ENCODE peak calls at places on chromosome 20, in four cellular contexts. J, V, U and Q are unnamed samples.

GRCh38 chr20:24212494-24212893 is 223.9 kb upstream of the GGTLC1 start:
- DNase-seq in J (no peak), V (no peak), U (no peak), Q (no peak)

GRCh38 chr20:32667030-32667429 is 6.7 kb downstream of the C20orf203 start:
- DNase-seq in J (no peak), V (no peak), U (no peak), Q (no peak)

GRCh38 chr20:37291724-37292126 is 2.3 kb downstream of the MANBAL start:
- DNase-seq in J (no peak), V (no peak), U (no peak), Q (no peak)

GRCh38 chr20:19114410-19114809 is 98.0 kb upstream of the SLC24A3 start:
- DNase-seq in J (no peak), V (no peak), U (peak; percentile 49), Q (no peak)

GRCh38 chr20:60252866-60253265 is 294.6 kb downstream of the CDH26 start:
- DNase-seq in J (no peak), V (no peak), U (no peak), Q (no peak)

GRCh38 chr20:51628533-51629398 is 86.2 kb upstream of the NFATC2 start:
- DNase-seq in J (no peak), V (no peak), U (no peak), Q (no peak)

GRCh38 chr20:266213-266603 is 8.7 kb downstream of the DEFB132 start:
- DNase-seq in J (no peak), V (no peak), U (no peak), Q (no peak)

GRCh38 chr20:2752631-2753455 is 47.6 kb downstream of the CPXM1 start:
- DNase-seq in J (peak; percentile 38), V (no peak), U (peak; percentile 50), Q (no peak)

GRCh38 chr20:8148501-8148900 is 16.4 kb downstream of the PLCB1 start:
- DNase-seq in J (no peak), V (no peak), U (peak; percentile 36), Q (no peak)

GRCh38 chr20:49866051-49866450 is 49.3 kb downstream of the SPATA2 start:
- DNase-seq in J (no peak), V (no peak), U (no peak), Q (no peak)

GRCh38 chr20:44080646-44081267 is 106.2 kb downstream of the JPH2 start:
- DNase-seq in J (peak; percentile 83), V (peak; percentile 66), U (peak; percentile 94), Q (peak; percentile 73)

GRCh38 chr20:46923550-46923949 is 28.9 kb downstream of the EYA2 start:
- DNase-seq in J (no peak), V (no peak), U (no peak), Q (no peak)

GRCh38 chr20:11182715-11183114 is 508.9 kb upstream of the JAG1 start:
- DNase-seq in J (no peak), V (no peak), U (no peak), Q (no peak)

GRCh38 chr20:31811198-31811597 is 8.0 kb upstream of the MYLK2 start:
- DNase-seq in J (no peak), V (no peak), U (no peak), Q (no peak)

GRCh38 chr20:62407221-62407992 is at the start of gene CABLES2:
- DNase-seq in J (peak; percentile 94), V (peak; percentile 94), U (peak; percentile 94), Q (peak; percentile 91)

GRCh38 chr20:57420571-57421257 is 29.5 kb downstream of the RBM38 start:
- DNase-seq in J (no peak), V (no peak), U (no peak), Q (no peak)

GRCh38 chr20:43508604-43509040 is 1.1 kb downstream of the L3MBTL1 start:
- DNase-seq in J (no peak), V (no peak), U (no peak), Q (no peak)

GRCh38 chr20:13638162-13638495 is 603 bp downstream of the TASP1 start:
- DNase-seq in J (peak; percentile 11), V (no peak), U (peak; percentile 34), Q (no peak)

GRCh38 chr20:3068075-3068474 is 3.3 kb upstream of the OXT start:
- DNase-seq in J (no peak), V (no peak), U (no peak), Q (no peak)

GRCh38 chr20:62494980-62495797 is 19.4 kb upstream of the GATA5 start:
- DNase-seq in J (no peak), V (no peak), U (no peak), Q (no peak)

GRCh38 chr20:12180107-12180661 is 262.5 kb downstream of the BTBD3 start:
- DNase-seq in J (no peak), V (no peak), U (no peak), Q (no peak)

GRCh38 chr20:54549523-54550326 is 74.3 kb downstream of the DOK5 start:
- DNase-seq in J (no peak), V (no peak), U (no peak), Q (no peak)

GRCh38 chr20:4985658-4986057 is 15.7 kb downstream of the SLC23A2 start:
- DNase-seq in J (no peak), V (no peak), U (no peak), Q (no peak)

GRCh38 chr20:22974354-22974753 is 60.8 kb upstream of the SSTR4 start:
- DNase-seq in J (peak; percentile 12), V (no peak), U (peak; percentile 48), Q (no peak)

GRCh38 chr20:13205848-13206434 is 15.1 kb upstream of the ISM1 start:
- DNase-seq in J (no peak), V (no peak), U (peak; percentile 52), Q (no peak)

GRCh38 chr20:23234311-23235078 is 116.1 kb upstream of the NXT1 start:
- DNase-seq in J (no peak), V (no peak), U (no peak), Q (no peak)

GRCh38 chr20:34947336-34947735 is 8.3 kb downstream of the GSS start:
- DNase-seq in J (no peak), V (no peak), U (no peak), Q (no peak)

GRCh38 chr20:45883100-45883469 is 2.1 kb downstream of the ZSWIM1 start:
- DNase-seq in J (no peak), V (no peak), U (no peak), Q (no peak)

GRCh38 chr20:45882469-45883099 is 1.6 kb downstream of the ZSWIM1 start:
- DNase-seq in J (no peak), V (no peak), U (no peak), Q (no peak)

GRCh38 chr20:45878076-45878731 is 2.8 kb upstream of the ZSWIM1 start:
- DNase-seq in J (no peak), V (no peak), U (no peak), Q (no peak)

GRCh38 chr20:45886590-45887345 is 654 bp downstream of the SPATA25 start:
- DNase-seq in J (no peak), V (no peak), U (no peak), Q (no peak)

DNA sequence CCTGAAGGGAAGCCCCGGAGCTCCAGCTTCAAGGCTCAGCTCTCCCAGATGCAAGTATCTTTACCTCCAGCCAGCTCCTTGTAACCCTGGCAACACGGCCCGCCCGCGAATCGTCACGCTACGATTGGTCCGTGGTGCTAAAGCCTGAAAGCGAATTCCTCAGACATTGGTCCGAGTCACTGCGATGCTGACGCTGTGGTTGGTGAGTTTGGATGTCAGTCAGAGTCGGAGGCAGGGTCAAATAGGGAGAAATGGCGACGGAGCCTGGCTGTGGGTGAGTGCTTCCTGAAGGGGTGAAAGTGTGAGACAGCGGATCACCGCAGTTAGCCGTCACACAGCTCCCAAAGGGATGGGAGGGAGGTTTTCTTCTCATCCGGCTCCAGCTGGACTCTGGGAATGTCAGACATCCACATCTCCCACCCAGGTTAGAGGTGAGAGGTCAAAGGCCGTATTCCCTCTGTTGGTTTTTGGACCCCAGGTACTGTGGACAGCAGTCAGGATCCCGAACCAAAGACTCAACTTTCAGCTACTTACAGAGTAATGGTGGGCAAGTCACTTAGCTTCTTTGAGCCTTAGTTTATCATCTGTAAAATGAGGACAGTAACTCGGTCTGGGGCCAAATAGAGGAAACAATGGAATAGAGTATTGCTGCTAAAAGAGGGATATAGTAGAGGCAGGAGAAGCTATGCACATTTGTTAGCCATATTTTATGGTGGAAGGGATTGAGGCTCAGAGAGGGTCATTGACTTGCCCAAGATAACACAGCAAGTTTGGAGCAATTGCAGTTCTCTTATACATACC is at the start of gene ZSWIM1:
- DNase-seq in J (peak; percentile 100), V (peak; percentile 100), U (peak; percentile 100), Q (peak; percentile 98)
- H3K27ac ChIP-seq in J (peak within 1 kb of the TSS; percentile 89), V (peak within 1 kb of the TSS; percentile 77), U (peak within 1 kb of the TSS; percentile 36), Q (peak within 1 kb of the TSS; percentile 76)

GRCh38 chr20:17925300-17925939 is 43.2 kb downstream of the SNX5 start:
- DNase-seq in J (peak; percentile 81), V (no peak), U (no peak), Q (no peak)

GRCh38 chr20:17925940-17926300 is 42.7 kb downstream of the SNX5 start:
- DNase-seq in J (no peak), V (no peak), U (no peak), Q (no peak)

GRCh38 chr20:17931513-17931912 is 37.1 kb downstream of the SNX5 start:
- DNase-seq in J (no peak), V (no peak), U (no peak), Q (no peak)

GRCh38 chr20:17928633-17929311 is 39.8 kb downstream of the SNX5 start:
- DNase-seq in J (peak; percentile 59), V (peak; percentile 47), U (no peak), Q (no peak)

GRCh38 chr20:17928211-17928611 is 40.4 kb downstream of the SNX5 start:
- DNase-seq in J (no peak), V (no peak), U (no peak), Q (no peak)
- H3K27ac ChIP-seq in J (peak overlapping the region; percentile 83), V (peak overlapping the region; percentile 18), U (no peak overlapping the region), Q (no peak overlapping the region)

GRCh38 chr20:63542696-63543095 is 4.9 kb downstream of the SRMS start:
- DNase-seq in J (peak; percentile 29), V (no peak), U (no peak), Q (no peak)

GRCh38 chr20:63543131-63543530 is 4.4 kb downstream of the SRMS start:
- DNase-seq in J (no peak), V (no peak), U (no peak), Q (no peak)

GRCh38 chr20:63541371-63541770 is 4.2 kb upstream of the PTK6 start:
- DNase-seq in J (no peak), V (no peak), U (no peak), Q (no peak)

GRCh38 chr20:63540417-63541186 is 3.4 kb upstream of the PTK6 start:
- DNase-seq in J (no peak), V (no peak), U (peak; percentile 41), Q (peak; percentile 36)

GRCh38 chr20:63542031-63542559 is 4.9 kb upstream of the PTK6 start:
- DNase-seq in J (peak; percentile 79), V (no peak), U (no peak), Q (no peak)
- H3K27ac ChIP-seq in J (peak overlapping the region; percentile 54), V (no peak overlapping the region), U (no peak overlapping the region), Q (no peak overlapping the region)

DNA sequence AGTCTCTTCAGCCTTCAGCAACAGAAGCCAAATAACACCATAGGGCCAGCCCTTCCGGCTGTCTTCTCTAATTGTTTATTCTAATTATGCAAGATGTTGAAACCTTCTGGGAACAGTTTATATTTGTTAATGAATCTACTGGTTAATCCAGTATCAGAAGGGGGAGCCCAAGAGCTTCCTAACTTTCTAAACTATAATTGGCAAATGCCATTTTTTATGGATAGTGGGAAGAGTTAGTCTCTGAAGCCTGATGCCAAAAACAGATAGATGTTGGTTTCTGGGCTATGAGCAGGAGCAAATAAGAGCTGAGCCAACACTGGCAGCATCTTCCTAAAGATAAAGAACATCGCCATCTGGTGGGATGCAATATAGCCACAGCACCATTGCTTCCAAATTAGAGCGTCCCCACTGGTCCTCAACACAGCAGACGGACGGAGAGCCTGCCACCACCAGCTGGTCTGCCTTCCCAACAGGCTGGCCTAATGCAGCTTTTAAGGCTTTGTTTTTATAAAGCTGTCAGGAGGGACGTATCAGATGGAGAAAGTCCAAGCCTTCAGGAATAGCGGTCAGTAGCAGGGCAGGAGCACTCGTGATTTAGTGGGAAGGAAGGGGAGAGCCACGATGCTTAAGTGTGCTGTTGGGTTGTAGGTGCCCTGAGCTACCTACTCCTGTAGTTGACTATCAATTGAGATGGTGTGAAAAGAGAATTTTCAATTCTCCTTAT is 118.8 kb downstream of the RALGAPA2 start:
- DNase-seq in J (no peak), V (peak; percentile 13), U (peak; percentile 62), Q (no peak)
- H3K27ac ChIP-seq in J (no peak overlapping the region), V (peak overlapping the region; percentile 8), U (no peak overlapping the region), Q (peak overlapping the region; percentile 44)